ENCODE peak calls at places on chromosomes 1 and 21, in four cellular contexts. Y is astrocyte, L is breast epithelium, U is cardiac muscle cell. D is an unnamed sample.

GRCh38 chr1:206725053-206725963 is 40.6 kb downstream of the MAPKAPK2 start:
- DNase-seq in Y (no peak), L (no peak), U (peak; percentile 75), D (no peak)

GRCh38 chr1:167258858-167259257 is 38.2 kb downstream of the POU2F1 start:
- DNase-seq in Y (no peak), L (no peak), U (no peak), D (no peak)

GRCh38 chr1:229121845-229122436 is 149.0 kb upstream of the RAB4A start:
- DNase-seq in Y (no peak), L (no peak), U (no peak), D (no peak)

GRCh38 chr1:53160924-53161378 is 18.5 kb upstream of the SLC1A7 start:
- DNase-seq in Y (no peak), L (no peak), U (no peak), D (no peak)

GRCh38 chr1:27331922-27332321 is 9.9 kb upstream of the SYTL1 start:
- DNase-seq in Y (no peak), L (no peak), U (no peak), D (no peak)

GRCh38 chr1:231420299-231420958 is 1.7 kb downstream of the EGLN1 start:
- DNase-seq in Y (peak; percentile 39), L (no peak), U (peak; percentile 42), D (no peak)

GRCh38 chr1:248686815-248687214 is 15.8 kb downstream of the OR14I1 start:
- DNase-seq in Y (no peak), L (no peak), U (no peak), D (no peak)

GRCh38 chr1:52955129-52955970 is 28.3 kb downstream of the SCP2 start:
- DNase-seq in Y (peak; percentile 92), L (no peak), U (peak; percentile 88), D (peak; percentile 71)

GRCh38 chr1:30600706-30601105 is 122.7 kb downstream of the MATN1 start:
- DNase-seq in Y (no peak), L (no peak), U (no peak), D (no peak)

GRCh38 chr21:39444406-39445145 is 1.0 kb downstream of the LCA5L start:
- DNase-seq in Y (peak; percentile 77), L (no peak), U (peak; percentile 66), D (no peak)

GRCh38 chr21:34670220-34670961 is 1.6 kb downstream of the CLIC6 start:
- DNase-seq in Y (no peak), L (no peak), U (no peak), D (no peak)

GRCh38 chr21:34673006-34673405 is 4.2 kb downstream of the CLIC6 start:
- DNase-seq in Y (no peak), L (no peak), U (no peak), D (no peak)

GRCh38 chr21:34670962-34671348 is 2.2 kb downstream of the CLIC6 start:
- DNase-seq in Y (no peak), L (no peak), U (no peak), D (no peak)

GRCh38 chr21:34671891-34672290 is 3.1 kb downstream of the CLIC6 start:
- DNase-seq in Y (no peak), L (no peak), U (no peak), D (no peak)

DNA sequence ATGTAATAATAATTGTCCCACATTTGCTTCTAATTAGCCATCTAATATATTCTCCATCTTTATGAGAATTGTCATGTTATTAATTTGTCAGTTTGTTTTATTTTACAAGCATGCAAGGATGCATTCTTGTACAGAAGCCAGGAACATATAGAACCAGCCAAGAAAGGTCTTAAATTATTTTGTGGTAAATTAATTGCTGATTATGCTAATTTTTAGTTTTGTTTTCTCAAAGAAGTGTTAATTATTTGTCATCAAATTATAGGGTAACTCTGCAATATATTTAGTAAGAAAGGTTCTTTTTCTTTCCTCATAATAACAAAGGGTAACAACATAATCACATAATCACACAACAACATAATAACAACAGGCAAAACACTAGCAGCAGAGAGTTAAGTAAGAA is 5.7 kb downstream of the CLIC6 start:
- DNase-seq in Y (no peak), L (no peak), U (no peak), D (no peak)
- H3K27me3 ChIP-seq in Y (peaks cover 60% of the 10 kb centered on the region), L (no peaks in the 10 kb centered on the region), U (peaks cover 52% of the 10 kb centered on the region), D (peaks cover 35% of the 10 kb centered on the region)

GRCh38 chr1:936865-937264 is 13.1 kb downstream of the SAMD11 start:
- DNase-seq in Y (no peak), L (no peak), U (no peak), D (no peak)

GRCh38 chr1:938711-939504 is 15.2 kb downstream of the SAMD11 start:
- DNase-seq in Y (no peak), L (no peak), U (no peak), D (no peak)

GRCh38 chr1:939511-940107 is 15.9 kb downstream of the SAMD11 start:
- DNase-seq in Y (no peak), L (no peak), U (no peak), D (no peak)

GRCh38 chr1:937521-937920 is 13.8 kb downstream of the SAMD11 start:
- DNase-seq in Y (no peak), L (no peak), U (no peak), D (no peak)

GRCh38 chr1:938088-938683 is 14.5 kb downstream of the SAMD11 start:
- DNase-seq in Y (no peak), L (peak; percentile 70), U (peak; percentile 24), D (no peak)
- TF ChIP-seq CTCF in Y (peak; percentile 3), L (peak; percentile 44), U (peak; percentile 45), D (peak; percentile 78)

GRCh38 chr1:1426961-1427934 is 6.2 kb upstream of the ANKRD65 start:
- DNase-seq in Y (no peak), L (peak; percentile 53), U (no peak), D (no peak)
- H3K4me3 ChIP-seq in Y (peak overlapping the region; percentile 10), L (peak overlapping the region; percentile 86), U (peak overlapping the region; percentile 56), D (peak overlapping the region; percentile 28)

GRCh38 chr1:36735436-36735835 is 252.7 kb upstream of the CSF3R start:
- DNase-seq in Y (no peak), L (no peak), U (no peak), D (no peak)
- H3K27me3 ChIP-seq in Y (no peaks in the 10 kb centered on the region), L (no peaks in the 10 kb centered on the region), U (no peaks in the 10 kb centered on the region), D (peaks cover 3% of the 10 kb centered on the region)

DNA sequence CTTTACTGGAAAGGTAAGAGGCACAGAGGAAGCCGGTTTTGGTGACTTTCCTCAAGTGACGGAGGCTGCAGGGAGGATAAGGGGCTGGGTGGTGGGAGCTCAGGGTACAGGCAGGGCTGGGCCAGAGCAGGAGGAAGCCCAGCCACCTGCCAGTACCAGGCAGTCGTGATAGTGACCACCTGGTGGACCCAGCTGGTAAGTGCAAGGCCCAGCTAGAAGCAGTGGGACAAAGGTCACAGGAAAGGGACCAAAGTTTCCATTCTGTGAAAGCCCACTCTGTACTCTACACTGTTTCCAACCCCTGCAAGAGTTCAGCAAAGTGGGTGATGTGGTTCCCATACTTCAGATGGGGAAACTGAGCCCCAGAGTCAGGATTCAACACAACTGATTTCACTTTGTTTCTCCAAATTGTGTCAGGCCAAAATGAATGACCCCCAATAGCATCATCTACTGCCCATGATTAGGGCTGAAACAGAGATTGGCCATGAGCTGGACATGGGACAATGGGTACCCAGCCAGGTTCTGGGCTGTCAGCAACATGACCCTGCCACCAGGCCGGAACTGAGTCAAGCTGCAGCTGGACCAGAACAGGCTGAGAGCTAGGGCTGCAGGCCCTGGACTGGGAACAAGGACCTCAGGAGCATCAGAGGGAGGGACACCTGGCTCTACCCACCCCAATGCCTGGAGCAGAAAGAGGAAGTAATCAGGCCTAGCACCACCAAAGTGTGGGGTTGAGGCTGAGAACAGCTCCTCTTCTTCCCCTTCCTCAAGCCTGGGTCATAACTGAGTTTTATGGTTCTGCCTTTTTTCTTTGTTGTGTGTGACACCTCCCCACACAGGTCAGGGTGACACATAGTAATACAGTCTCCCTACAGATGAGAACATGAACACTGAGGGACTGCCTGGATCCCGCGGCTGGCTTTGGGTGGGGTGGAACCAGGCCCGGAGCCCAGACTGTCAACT is 50.2 kb downstream of the KCNN3 start:
- DNase-seq in Y (no peak), L (no peak), U (peak; percentile 7), D (no peak)
- TF ChIP-seq CTCF in Y (peak; percentile 37), L (peak; percentile 20), U (peak; percentile 42), D (peak; percentile 51)